ENCODE peak calls at places on chromosomes 5 and 9, in six cellular contexts. N is NCI-H460; O is activated CD4-positive, alpha-beta T cell treated with anti-CD3 and anti-CD28 coated beads, Interleukin-2, amount 50 U/mL, for 1 hour; P is GM20000; Z is CD4-positive, CD25-positive, alpha-beta regulatory T cell; L is H54. M is an unnamed sample.

GRCh38 chr5:56817306-56817986 is 2.1 kb downstream of the MAP3K1 start:
- DNase-seq in P (no peak), O (no peak), N (no peak), L (no peak), Z (no peak), M (no peak)

GRCh38 chr9:91837982-91838731 is 111.9 kb downstream of the ROR2 start:
- DNase-seq in N (peak; percentile 6), L (peak; percentile 37), Z (no peak), P (no peak), O (no peak), M (peak; percentile 39)

GRCh38 chr9:112006361-112007020 is 109.9 kb downstream of the UGCG start:
- DNase-seq in P (no peak), L (no peak), O (no peak), Z (no peak), N (no peak), M (no peak)

GRCh38 chr5:143405747-143406098 is 2.2 kb upstream of the NR3C1 start:
- DNase-seq in L (no peak), P (no peak), Z (no peak), N (no peak), O (no peak), M (no peak)

GRCh38 chr5:88109806-88110205 is 158.8 kb downstream of the TMEM161B start:
- DNase-seq in P (no peak), L (no peak), Z (no peak), N (no peak), O (no peak), M (no peak)

GRCh38 chr9:89879711-89880110 is 274.9 kb downstream of the GADD45G start:
- DNase-seq in L (no peak), P (no peak), Z (no peak), O (no peak), N (no peak), M (no peak)

GRCh38 chr9:134316444-134317160 is 9.7 kb upstream of the RXRA start:
- DNase-seq in P (no peak), N (no peak), Z (no peak), O (no peak), L (no peak), M (peak; percentile 66)

GRCh38 chr5:159616967-159617366 is 286.7 kb upstream of the IL12B start:
- DNase-seq in L (no peak), P (no peak), N (no peak), Z (no peak), O (no peak), M (no peak)

GRCh38 chr9:117414906-117415583 is at the start of gene ASTN2:
- DNase-seq in Z (no peak), P (peak; percentile 37), L (no peak), O (no peak), N (no peak), M (no peak)

GRCh38 chr9:33436445-33436844 is 10.9 kb downstream of the AQP3 start:
- DNase-seq in N (no peak), P (no peak), L (no peak), O (no peak), Z (no peak), M (no peak)

GRCh38 chr9:111153973-111154590 is 115.8 kb upstream of the LPAR1 start:
- DNase-seq in N (no peak), P (no peak), Z (no peak), O (no peak), L (no peak), M (no peak)

GRCh38 chr5:150577378-150577777 is 63.1 kb upstream of the SYNPO start:
- DNase-seq in O (no peak), Z (no peak), N (no peak), L (no peak), P (no peak), M (no peak)

GRCh38 chr9:14827805-14828204 is 82.4 kb downstream of the FREM1 start:
- DNase-seq in L (no peak), P (no peak), O (no peak), Z (no peak), N (no peak), M (no peak)

GRCh38 chr5:75514323-75514722 is 2.6 kb downstream of the POLK start:
- DNase-seq in O (no peak), L (no peak), N (no peak), Z (no peak), P (no peak), M (no peak)

GRCh38 chr9:19481971-19482404 is 73.2 kb downstream of the ACER2 start:
- DNase-seq in O (no peak), N (no peak), P (no peak), L (no peak), Z (no peak), M (no peak)

M was measured in K562.